ENCODE peak calls at places on chromosome 20, in eight cellular contexts. One of them, this sample, is unnamed.

GRCh38 chr20:38963745-38964144 is 1.6 kb downstream of the DHX35 start:
- DNase-seq in retina: no peak
- DNase-seq in choroid plexus epithelial cell: no peak
- DNase-seq in T-cell: no peak
- DNase-seq in head of caudate nucleus: no peak
- DNase-seq in cardiac muscle cell: no peak
- DNase-seq in activated naive CD4-positive, alpha-beta T cell: no peak
- DNase-seq in NAMALWA: no peak
- DNase-seq in this sample: no peak

GRCh38 chr20:24985802-24986201 is 6.7 kb downstream of the APMAP start:
- DNase-seq in choroid plexus epithelial cell: no peak
- DNase-seq in cardiac muscle cell: no peak
- DNase-seq in T-cell: no peak
- DNase-seq in retina: no peak
- DNase-seq in head of caudate nucleus: no peak
- DNase-seq in NAMALWA: no peak
- DNase-seq in activated naive CD4-positive, alpha-beta T cell: no peak
- DNase-seq in this sample: no peak

GRCh38 chr20:63809856-63810255 is 21.2 kb downstream of the ZBTB46 start:
- DNase-seq in cardiac muscle cell: no peak
- DNase-seq in activated naive CD4-positive, alpha-beta T cell: no peak
- DNase-seq in NAMALWA: no peak
- DNase-seq in retina: no peak
- DNase-seq in head of caudate nucleus: no peak
- DNase-seq in T-cell: no peak
- DNase-seq in choroid plexus epithelial cell: no peak
- DNase-seq in this sample: no peak

GRCh38 chr20:61382194-61382593 is 130.1 kb downstream of the CDH4 start:
- DNase-seq in retina: no peak
- DNase-seq in cardiac muscle cell: no peak
- DNase-seq in T-cell: no peak
- DNase-seq in activated naive CD4-positive, alpha-beta T cell: no peak
- DNase-seq in NAMALWA: no peak
- DNase-seq in choroid plexus epithelial cell: no peak
- DNase-seq in head of caudate nucleus: no peak
- DNase-seq in this sample: no peak

GRCh38 chr20:62782893-62783278 is 13.4 kb upstream of the MRGBP start:
- DNase-seq in head of caudate nucleus: no peak
- DNase-seq in T-cell: no peak
- DNase-seq in choroid plexus epithelial cell: no peak
- DNase-seq in NAMALWA: no peak
- DNase-seq in cardiac muscle cell: no peak
- DNase-seq in activated naive CD4-positive, alpha-beta T cell: no peak
- DNase-seq in retina: no peak
- DNase-seq in this sample: no peak

GRCh38 chr20:17969276-17969883 is 562 bp downstream of the MGME1 start:
- DNase-seq in T-cell: no peak
- DNase-seq in NAMALWA: no peak
- DNase-seq in head of caudate nucleus: no peak
- DNase-seq in choroid plexus epithelial cell: peak; percentile 35
- DNase-seq in retina: no peak
- DNase-seq in cardiac muscle cell: peak; percentile 50
- DNase-seq in activated naive CD4-positive, alpha-beta T cell: no peak
- DNase-seq in this sample: no peak

GRCh38 chr20:36975085-36975829 is 23.7 kb upstream of the SAMHD1 start:
- DNase-seq in head of caudate nucleus: no peak
- DNase-seq in T-cell: peak; percentile 51
- DNase-seq in cardiac muscle cell: no peak
- DNase-seq in choroid plexus epithelial cell: no peak
- DNase-seq in NAMALWA: peak; percentile 47
- DNase-seq in activated naive CD4-positive, alpha-beta T cell: peak; percentile 3
- DNase-seq in retina: no peak
- DNase-seq in this sample: no peak

GRCh38 chr20:21323640-21324039 is 20.5 kb downstream of the XRN2 start:
- DNase-seq in retina: no peak
- DNase-seq in cardiac muscle cell: no peak
- DNase-seq in head of caudate nucleus: no peak
- DNase-seq in T-cell: no peak
- DNase-seq in activated naive CD4-positive, alpha-beta T cell: no peak
- DNase-seq in NAMALWA: no peak
- DNase-seq in choroid plexus epithelial cell: peak; percentile 90
- DNase-seq in this sample: peak; percentile 51

GRCh38 chr20:14543040-14543439 is 205.6 kb upstream of the FLRT3 start:
- DNase-seq in choroid plexus epithelial cell: no peak
- DNase-seq in head of caudate nucleus: no peak
- DNase-seq in T-cell: no peak
- DNase-seq in NAMALWA: no peak
- DNase-seq in activated naive CD4-positive, alpha-beta T cell: no peak
- DNase-seq in retina: no peak
- DNase-seq in cardiac muscle cell: no peak
- DNase-seq in this sample: no peak

GRCh38 chr20:3716195-3716834 is 3.9 kb upstream of the SIGLEC1 start:
- DNase-seq in head of caudate nucleus: peak; percentile 24
- DNase-seq in T-cell: no peak
- DNase-seq in retina: peak; percentile 67
- DNase-seq in activated naive CD4-positive, alpha-beta T cell: no peak
- DNase-seq in choroid plexus epithelial cell: peak; percentile 74
- DNase-seq in cardiac muscle cell: peak; percentile 64
- DNase-seq in NAMALWA: peak; percentile 79
- DNase-seq in this sample: no peak

GRCh38 chr20:60137657-60138245 is 179.5 kb downstream of the CDH26 start:
- DNase-seq in retina: no peak
- DNase-seq in cardiac muscle cell: no peak
- DNase-seq in NAMALWA: peak; percentile 54
- DNase-seq in choroid plexus epithelial cell: peak; percentile 2
- DNase-seq in activated naive CD4-positive, alpha-beta T cell: no peak
- DNase-seq in T-cell: no peak
- DNase-seq in head of caudate nucleus: no peak
- DNase-seq in this sample: no peak

GRCh38 chr20:63664143-63664851 is 6.2 kb downstream of the RTEL1 start:
- DNase-seq in NAMALWA: no peak
- DNase-seq in head of caudate nucleus: no peak
- DNase-seq in cardiac muscle cell: no peak
- DNase-seq in retina: no peak
- DNase-seq in T-cell: no peak
- DNase-seq in choroid plexus epithelial cell: no peak
- DNase-seq in activated naive CD4-positive, alpha-beta T cell: no peak
- DNase-seq in this sample: no peak

GRCh38 chr20:2800590-2801458 is at the start of gene CPXM1:
- DNase-seq in head of caudate nucleus: no peak
- DNase-seq in NAMALWA: peak; percentile 74
- DNase-seq in choroid plexus epithelial cell: no peak
- DNase-seq in retina: peak; percentile 85
- DNase-seq in activated naive CD4-positive, alpha-beta T cell: no peak
- DNase-seq in T-cell: no peak
- DNase-seq in cardiac muscle cell: peak; percentile 68
- DNase-seq in this sample: peak; percentile 17

GRCh38 chr20:35497780-35498189 is 31.7 kb downstream of the C20orf173 start:
- DNase-seq in retina: no peak
- DNase-seq in head of caudate nucleus: peak; percentile 80
- DNase-seq in choroid plexus epithelial cell: no peak
- DNase-seq in T-cell: no peak
- DNase-seq in activated naive CD4-positive, alpha-beta T cell: no peak
- DNase-seq in NAMALWA: no peak
- DNase-seq in cardiac muscle cell: no peak
- DNase-seq in this sample: no peak

GRCh38 chr20:25015986-25016385 is 23.4 kb upstream of the APMAP start:
- DNase-seq in head of caudate nucleus: no peak
- DNase-seq in choroid plexus epithelial cell: no peak
- DNase-seq in cardiac muscle cell: no peak
- DNase-seq in NAMALWA: no peak
- DNase-seq in activated naive CD4-positive, alpha-beta T cell: no peak
- DNase-seq in retina: no peak
- DNase-seq in T-cell: no peak
- DNase-seq in this sample: peak; percentile 36

GRCh38 chr20:31425797-31426196 is 14.6 kb upstream of the DEFB123 start:
- DNase-seq in activated naive CD4-positive, alpha-beta T cell: no peak
- DNase-seq in T-cell: no peak
- DNase-seq in cardiac muscle cell: no peak
- DNase-seq in head of caudate nucleus: no peak
- DNase-seq in choroid plexus epithelial cell: no peak
- DNase-seq in retina: no peak
- DNase-seq in NAMALWA: no peak
- DNase-seq in this sample: no peak

GRCh38 chr20:45894797-45895196 is 3.7 kb downstream of the CTSA start:
- DNase-seq in activated naive CD4-positive, alpha-beta T cell: no peak
- DNase-seq in NAMALWA: no peak
- DNase-seq in head of caudate nucleus: no peak
- DNase-seq in choroid plexus epithelial cell: no peak
- DNase-seq in cardiac muscle cell: no peak
- DNase-seq in T-cell: no peak
- DNase-seq in retina: no peak
- DNase-seq in this sample: no peak

GRCh38 chr20:8557711-8558110 is 425.6 kb downstream of the PLCB1 start:
- DNase-seq in retina: no peak
- DNase-seq in choroid plexus epithelial cell: peak; percentile 7
- DNase-seq in cardiac muscle cell: no peak
- DNase-seq in T-cell: no peak
- DNase-seq in head of caudate nucleus: no peak
- DNase-seq in activated naive CD4-positive, alpha-beta T cell: no peak
- DNase-seq in NAMALWA: no peak
- DNase-seq in this sample: no peak

GRCh38 chr20:59402697-59403096 is 102.3 kb downstream of the EDN3 start:
- DNase-seq in T-cell: no peak
- DNase-seq in NAMALWA: no peak
- DNase-seq in head of caudate nucleus: no peak
- DNase-seq in retina: peak; percentile 58
- DNase-seq in choroid plexus epithelial cell: peak; percentile 5
- DNase-seq in activated naive CD4-positive, alpha-beta T cell: no peak
- DNase-seq in cardiac muscle cell: no peak
- DNase-seq in this sample: no peak

GRCh38 chr20:19405958-19406357 is 193.5 kb downstream of the SLC24A3 start:
- DNase-seq in activated naive CD4-positive, alpha-beta T cell: no peak
- DNase-seq in NAMALWA: no peak
- DNase-seq in T-cell: no peak
- DNase-seq in retina: no peak
- DNase-seq in cardiac muscle cell: no peak
- DNase-seq in choroid plexus epithelial cell: no peak
- DNase-seq in head of caudate nucleus: no peak
- DNase-seq in this sample: no peak

GRCh38 chr20:62818592-62819493 is 2.0 kb downstream of the COL9A3 start:
- DNase-seq in activated naive CD4-positive, alpha-beta T cell: no peak
- DNase-seq in choroid plexus epithelial cell: peak; percentile 31
- DNase-seq in head of caudate nucleus: peak; percentile 73
- DNase-seq in T-cell: no peak
- DNase-seq in NAMALWA: no peak
- DNase-seq in cardiac muscle cell: peak; percentile 57
- DNase-seq in retina: peak; percentile 62
- DNase-seq in this sample: no peak

GRCh38 chr20:25303292-25304024 is 55.6 kb downstream of the PYGB start:
- DNase-seq in T-cell: no peak
- DNase-seq in retina: no peak
- DNase-seq in NAMALWA: no peak
- DNase-seq in activated naive CD4-positive, alpha-beta T cell: no peak
- DNase-seq in head of caudate nucleus: no peak
- DNase-seq in choroid plexus epithelial cell: no peak
- DNase-seq in cardiac muscle cell: no peak
- DNase-seq in this sample: no peak